ENCODE peak calls at places on chromosomes 3 and 15, in ten cellular contexts. Z, G, D, B, X, H, I, C, W and F are unnamed samples.

GRCh38 chr3:17136251-17136721 is 251.5 kb downstream of the PLCL2 start:
- DNase-seq in Z (peak), G (no peak), D (no peak), B (no peak), X (no peak), H (no peak), I (no peak), C (peak), W (no peak), F (no peak)

GRCh38 chr3:99774467-99774866 is 43.2 kb upstream of the CMSS1 start:
- DNase-seq in Z (no peak), G (no peak), D (no peak), B (peak), X (peak), H (peak), I (peak), C (no peak), W (peak), F (peak)

GRCh38 chr15:90036343-90036742 is 35.2 kb downstream of the ZNF710 start:
- DNase-seq in Z (no peak), G (no peak), D (no peak), B (no peak), X (no peak), H (no peak), I (no peak), C (no peak), W (no peak), F (no peak)

GRCh38 chr15:96695426-96695825 is 364.9 kb downstream of the NR2F2 start:
- DNase-seq in Z (no peak), G (no peak), D (no peak), B (no peak), X (no peak), H (no peak), I (no peak), C (no peak), W (no peak), F (no peak)

GRCh38 chr3:48561045-48561736 is 2.4 kb downstream of the UCN2 start:
- DNase-seq in Z (peak), G (no peak), D (no peak), B (peak), X (peak), H (peak), I (no peak), C (peak), W (peak), F (peak)

GRCh38 chr3:124745092-124745491 is 14.8 kb downstream of the UMPS start:
- DNase-seq in Z (no peak), G (no peak), D (no peak), B (no peak), X (no peak), H (no peak), I (no peak), C (no peak), W (no peak), F (no peak)

GRCh38 chr3:135260025-135260424 is 465.0 kb downstream of the EPHB1 start:
- DNase-seq in Z (no peak), G (no peak), D (no peak), B (no peak), X (no peak), H (no peak), I (no peak), C (no peak), W (no peak), F (no peak)

GRCh38 chr3:142958707-142959106 is 4.8 kb downstream of the PAQR9 start:
- DNase-seq in Z (no peak), G (no peak), D (no peak), B (peak), X (peak), H (no peak), I (no peak), C (no peak), W (peak), F (peak)

GRCh38 chr3:165254812-165255211 is 58.6 kb upstream of the SLITRK3 start:
- DNase-seq in Z (no peak), G (no peak), D (no peak), B (peak), X (peak), H (peak), I (no peak), C (no peak), W (peak), F (no peak)

GRCh38 chr3:127141921-127142730 is 50.8 kb upstream of the PRR23E start:
- DNase-seq in Z (no peak), G (no peak), D (no peak), B (no peak), X (no peak), H (no peak), I (no peak), C (no peak), W (no peak), F (no peak)

GRCh38 chr15:36331531-36332275 is 247.7 kb upstream of the CDIN1 start:
- DNase-seq in Z (no peak), G (no peak), D (no peak), B (peak), X (no peak), H (peak), I (peak), C (no peak), W (peak), F (no peak)

GRCh38 chr3:126745760-126746394 is 41.8 kb downstream of the CHCHD6 start:
- DNase-seq in Z (no peak), G (no peak), D (no peak), B (no peak), X (no peak), H (no peak), I (no peak), C (peak), W (no peak), F (no peak)

GRCh38 chr3:87006844-87007439 is 16.0 kb upstream of the VGLL3 start:
- DNase-seq in Z (no peak), G (no peak), D (no peak), B (no peak), X (no peak), H (peak), I (no peak), C (no peak), W (no peak), F (peak)

GRCh38 chr3:55483196-55484095 is 3.7 kb downstream of the WNT5A start:
- DNase-seq in Z (no peak), G (no peak), D (no peak), B (no peak), X (no peak), H (no peak), I (no peak), C (no peak), W (no peak), F (no peak)

GRCh38 chr3:87489892-87490291 is 213.5 kb upstream of the POU1F1 start:
- DNase-seq in Z (no peak), G (no peak), D (no peak), B (no peak), X (no peak), H (no peak), I (no peak), C (no peak), W (no peak), F (no peak)

GRCh38 chr3:184815046-184815930 is 3.3 kb downstream of the VPS8 start:
- DNase-seq in Z (no peak), G (no peak), D (peak), B (peak), X (peak), H (peak), I (peak), C (no peak), W (no peak), F (peak)

GRCh38 chr3:130014526-130014925 is 40.0 kb downstream of the TRH start:
- DNase-seq in Z (no peak), G (no peak), D (no peak), B (peak), X (no peak), H (peak), I (no peak), C (no peak), W (peak), F (peak)

GRCh38 chr3:15750879-15751278 is 46.9 kb downstream of the ANKRD28 start:
- DNase-seq in Z (no peak), G (no peak), D (no peak), B (no peak), X (no peak), H (no peak), I (no peak), C (no peak), W (no peak), F (no peak)

GRCh38 chr3:165837058-165837525 is at the start of gene BCHE:
- DNase-seq in Z (no peak), G (no peak), D (no peak), B (peak), X (peak), H (peak), I (no peak), C (peak), W (no peak), F (no peak)

GRCh38 chr3:44066806-44067205 is 174.9 kb upstream of the TOPAZ1 start:
- DNase-seq in Z (no peak), G (no peak), D (no peak), B (no peak), X (peak), H (no peak), I (no peak), C (no peak), W (no peak), F (peak)

GRCh38 chr15:79829950-79830349 is 66.9 kb downstream of the MTHFS start:
- DNase-seq in Z (no peak), G (no peak), D (no peak), B (no peak), X (no peak), H (no peak), I (no peak), C (no peak), W (no peak), F (no peak)

GRCh38 chr15:41562784-41563198 is 3.8 kb downstream of the TYRO3 start:
- DNase-seq in Z (no peak), G (no peak), D (no peak), B (peak), X (no peak), H (peak), I (no peak), C (no peak), W (no peak), F (no peak)

GRCh38 chr15:72859023-72859756 is 75.6 kb upstream of the ADPGK start:
- DNase-seq in Z (no peak), G (no peak), D (no peak), B (no peak), X (no peak), H (no peak), I (no peak), C (no peak), W (no peak), F (no peak)

GRCh38 chr15:64825081-64825430 is 391 bp downstream of the PIF1 start:
- DNase-seq in Z (no peak), G (no peak), D (no peak), B (peak), X (no peak), H (no peak), I (no peak), C (no peak), W (no peak), F (no peak)

GRCh38 chr15:68389936-68390790 is 41.8 kb downstream of the ITGA11 start:
- DNase-seq in Z (no peak), G (peak), D (no peak), B (peak), X (peak), H (peak), I (no peak), C (no peak), W (no peak), F (peak)

GRCh38 chr15:40252438-40253178 is 13.7 kb downstream of the PAK6 start:
- DNase-seq in Z (peak), G (no peak), D (no peak), B (no peak), X (no peak), H (peak), I (no peak), C (peak), W (peak), F (no peak)

GRCh38 chr3:183502237-183502636 is 53.3 kb downstream of the KLHL6 start:
- DNase-seq in Z (no peak), G (no peak), D (no peak), B (no peak), X (no peak), H (no peak), I (no peak), C (no peak), W (no peak), F (no peak)

GRCh38 chr15:29044506-29044905 is 158.7 kb downstream of the APBA2 start:
- DNase-seq in Z (no peak), G (no peak), D (no peak), B (peak), X (peak), H (no peak), I (no peak), C (no peak), W (no peak), F (no peak)

GRCh38 chr3:164451083-164451910 is 627.0 kb downstream of the SI start:
- DNase-seq in Z (peak), G (no peak), D (no peak), B (no peak), X (peak), H (no peak), I (no peak), C (peak), W (peak), F (no peak)

GRCh38 chr3:62559831-62560445 is 186.6 kb upstream of the FEZF2 start:
- DNase-seq in Z (no peak), G (no peak), D (no peak), B (no peak), X (peak), H (peak), I (peak), C (no peak), W (peak), F (peak)

GRCh38 chr3:72591522-72592421 is 256.5 kb downstream of the SHQ1 start:
- DNase-seq in Z (peak), G (no peak), D (no peak), B (peak), X (peak), H (peak), I (peak), C (peak), W (peak), F (peak)

GRCh38 chr3:71397046-71397445 is 186.5 kb downstream of the FOXP1 start:
- DNase-seq in Z (no peak), G (no peak), D (no peak), B (no peak), X (no peak), H (peak), I (no peak), C (no peak), W (peak), F (peak)

GRCh38 chr3:175336406-175337133 is 477.4 kb downstream of the NAALADL2 start:
- DNase-seq in Z (no peak), G (no peak), D (no peak), B (no peak), X (no peak), H (no peak), I (no peak), C (no peak), W (no peak), F (no peak)

GRCh38 chr15:69016021-69016595 is 1.6 kb downstream of the NOX5 start:
- DNase-seq in Z (no peak), G (no peak), D (no peak), B (no peak), X (no peak), H (no peak), I (no peak), C (no peak), W (peak), F (no peak)

GRCh38 chr15:83046558-83047127 is 20.4 kb downstream of the BTBD1 start:
- DNase-seq in Z (no peak), G (no peak), D (no peak), B (peak), X (peak), H (peak), I (peak), C (no peak), W (peak), F (peak)

GRCh38 chr3:126081618-126082333 is 2.1 kb downstream of the SLC41A3 start:
- DNase-seq in Z (peak), G (peak), D (no peak), B (peak), X (peak), H (peak), I (no peak), C (peak), W (peak), F (peak)